ENCODE peak calls at places on chromosomes 11 and 22, in five cellular contexts. One of them, this sample, is unnamed.

GRCh38 chr11:80521592-80521991 is 1080.8 kb upstream of the TENM4 start:
- DNase-seq in spleen: no peak
- DNase-seq in PC-3: peak
- DNase-seq in A549: no peak
- DNase-seq in right lobe of liver: no peak
- DNase-seq in this sample: no peak

GRCh38 chr22:45998638-45999378 is 21.8 kb upstream of the WNT7B start:
- DNase-seq in spleen: peak
- DNase-seq in right lobe of liver: no peak
- DNase-seq in PC-3: no peak
- DNase-seq in A549: no peak
- DNase-seq in this sample: no peak

GRCh38 chr11:70567680-70568503 is 169.6 kb downstream of the CTTN start:
- DNase-seq in PC-3: no peak
- DNase-seq in A549: no peak
- DNase-seq in spleen: peak
- DNase-seq in right lobe of liver: no peak
- DNase-seq in this sample: no peak

GRCh38 chr11:26322335-26323067 is 9.4 kb upstream of the ANO3 start:
- DNase-seq in right lobe of liver: no peak
- DNase-seq in A549: no peak
- DNase-seq in PC-3: no peak
- DNase-seq in spleen: no peak
- DNase-seq in this sample: no peak

GRCh38 chr11:66321606-66322005 is 4.8 kb upstream of the CD248 start:
- DNase-seq in PC-3: no peak
- DNase-seq in spleen: no peak
- DNase-seq in A549: no peak
- DNase-seq in right lobe of liver: no peak
- DNase-seq in this sample: no peak

GRCh38 chr11:118914178-118914918 is 11.4 kb downstream of the BCL9L start:
- DNase-seq in A549: no peak
- DNase-seq in PC-3: peak
- DNase-seq in right lobe of liver: peak
- DNase-seq in spleen: peak
- DNase-seq in this sample: peak

GRCh38 chr11:69888671-69889076 is 69.5 kb upstream of the FGF3 start:
- DNase-seq in right lobe of liver: peak
- DNase-seq in PC-3: peak
- DNase-seq in A549: peak
- DNase-seq in spleen: peak
- DNase-seq in this sample: peak

GRCh38 chr22:22171357-22172218 is 73.0 kb upstream of the VPREB1 start:
- DNase-seq in spleen: no peak
- DNase-seq in PC-3: peak
- DNase-seq in A549: peak
- DNase-seq in right lobe of liver: no peak
- DNase-seq in this sample: no peak

GRCh38 chr11:100687032-100687629 is at the start of gene ARHGAP42:
- DNase-seq in spleen: peak
- DNase-seq in A549: peak
- DNase-seq in right lobe of liver: peak
- DNase-seq in PC-3: peak
- DNase-seq in this sample: no peak

GRCh38 chr11:107963091-107963490 is 34.8 kb downstream of the RAB39A start:
- DNase-seq in A549: no peak
- DNase-seq in right lobe of liver: no peak
- DNase-seq in spleen: no peak
- DNase-seq in PC-3: no peak
- DNase-seq in this sample: no peak

GRCh38 chr22:50308597-50308935 is 1.1 kb upstream of the PLXNB2 start:
- DNase-seq in spleen: peak
- DNase-seq in PC-3: no peak
- DNase-seq in right lobe of liver: peak
- DNase-seq in A549: no peak
- DNase-seq in this sample: no peak

GRCh38 chr22:30596199-30596598 is 4.5 kb upstream of the PES1 start:
- DNase-seq in spleen: no peak
- DNase-seq in A549: no peak
- DNase-seq in PC-3: no peak
- DNase-seq in right lobe of liver: no peak
- DNase-seq in this sample: no peak

GRCh38 chr22:29480512-29481264 is 670 bp downstream of the NEFH start:
- DNase-seq in spleen: no peak
- DNase-seq in A549: no peak
- DNase-seq in right lobe of liver: no peak
- DNase-seq in PC-3: no peak
- DNase-seq in this sample: no peak

GRCh38 chr11:69250503-69251393 is 43.2 kb upstream of the MYEOV start:
- DNase-seq in spleen: no peak
- DNase-seq in right lobe of liver: peak
- DNase-seq in PC-3: no peak
- DNase-seq in A549: no peak
- DNase-seq in this sample: no peak

GRCh38 chr11:15493921-15494630 is 379.4 kb downstream of the INSC start:
- DNase-seq in A549: no peak
- DNase-seq in PC-3: peak
- DNase-seq in right lobe of liver: peak
- DNase-seq in spleen: no peak
- DNase-seq in this sample: no peak

GRCh38 chr11:117717485-117718314 is 79.3 kb downstream of the DSCAML1 start:
- DNase-seq in right lobe of liver: no peak
- DNase-seq in A549: peak
- DNase-seq in spleen: no peak
- DNase-seq in PC-3: peak
- DNase-seq in this sample: no peak

GRCh38 chr11:8365542-8365941 is 101.9 kb upstream of the LMO1 start:
- DNase-seq in spleen: peak
- DNase-seq in A549: no peak
- DNase-seq in right lobe of liver: no peak
- DNase-seq in PC-3: no peak
- DNase-seq in this sample: no peak

GRCh38 chr11:116885951-116886629 is 48.7 kb upstream of the APOA1 start:
- DNase-seq in PC-3: no peak
- DNase-seq in right lobe of liver: no peak
- DNase-seq in A549: no peak
- DNase-seq in spleen: no peak
- DNase-seq in this sample: no peak

GRCh38 chr22:44224166-44224565 is 43.4 kb downstream of the PARVG start:
- DNase-seq in A549: no peak
- DNase-seq in right lobe of liver: no peak
- DNase-seq in spleen: no peak
- DNase-seq in PC-3: no peak
- DNase-seq in this sample: no peak

GRCh38 chr11:115324569-115325432 is 179.4 kb downstream of the CADM1 start:
- DNase-seq in PC-3: peak
- DNase-seq in A549: peak
- DNase-seq in right lobe of liver: no peak
- DNase-seq in spleen: no peak
- DNase-seq in this sample: peak

GRCh38 chr22:46081831-46082210 is 68.5 kb upstream of the PPARA start:
- DNase-seq in A549: no peak
- DNase-seq in spleen: peak
- DNase-seq in PC-3: no peak
- DNase-seq in right lobe of liver: peak
- DNase-seq in this sample: no peak

GRCh38 chr11:78414321-78415051 is 3.1 kb downstream of the GAB2 start:
- DNase-seq in PC-3: peak
- DNase-seq in A549: peak
- DNase-seq in spleen: no peak
- DNase-seq in right lobe of liver: no peak
- DNase-seq in this sample: peak

GRCh38 chr22:26550498-26551033 is 38.3 kb upstream of the TFIP11 start:
- DNase-seq in A549: no peak
- DNase-seq in PC-3: peak
- DNase-seq in spleen: no peak
- DNase-seq in right lobe of liver: peak
- DNase-seq in this sample: no peak

GRCh38 chr11:79436911-79437273 is 3.9 kb downstream of the TENM4 start:
- DNase-seq in PC-3: no peak
- DNase-seq in A549: no peak
- DNase-seq in spleen: no peak
- DNase-seq in right lobe of liver: no peak
- DNase-seq in this sample: no peak
- H3K4me3 ChIP-seq in PC-3: peak
- H3K4me3 ChIP-seq in A549: peak
- H3K4me3 ChIP-seq in spleen: peak
- H3K4me3 ChIP-seq in right lobe of liver: peak
- H3K4me3 ChIP-seq in this sample: no peak

GRCh38 chr11:60282291-60282690 is 1.8 kb downstream of the MS4A4A start:
- DNase-seq in PC-3: no peak
- DNase-seq in spleen: no peak
- DNase-seq in A549: no peak
- DNase-seq in right lobe of liver: no peak
- DNase-seq in this sample: no peak

GRCh38 chr11:60280412-60280811 is at the start of gene MS4A4A:
- DNase-seq in spleen: no peak
- DNase-seq in PC-3: no peak
- DNase-seq in A549: no peak
- DNase-seq in right lobe of liver: no peak
- DNase-seq in this sample: no peak

GRCh38 chr11:60281482-60281881 is 1.0 kb downstream of the MS4A4A start:
- DNase-seq in spleen: no peak
- DNase-seq in right lobe of liver: no peak
- DNase-seq in A549: no peak
- DNase-seq in PC-3: no peak
- DNase-seq in this sample: no peak
- H3K27ac ChIP-seq in spleen: peak
- H3K27ac ChIP-seq in right lobe of liver: peak
- H3K27ac ChIP-seq in A549: no peak
- H3K27ac ChIP-seq in PC-3: no peak
- H3K27ac ChIP-seq in this sample: no peak

GRCh38 chr11:124760205-124760652 is 1.9 kb downstream of the ESAM start:
- DNase-seq in spleen: peak
- DNase-seq in right lobe of liver: no peak
- DNase-seq in PC-3: no peak
- DNase-seq in A549: no peak
- DNase-seq in this sample: no peak
- H3K4me3 ChIP-seq in spleen: peak
- H3K4me3 ChIP-seq in right lobe of liver: peak
- H3K4me3 ChIP-seq in PC-3: no peak
- H3K4me3 ChIP-seq in A549: no peak
- H3K4me3 ChIP-seq in this sample: no peak

GRCh38 chr11:6285019-6285418 is 25.4 kb downstream of the CCKBR start:
- DNase-seq in PC-3: no peak
- DNase-seq in right lobe of liver: no peak
- DNase-seq in spleen: no peak
- DNase-seq in A549: no peak
- DNase-seq in this sample: no peak

GRCh38 chr11:6284250-6284649 is 24.6 kb downstream of the CCKBR start:
- DNase-seq in spleen: no peak
- DNase-seq in PC-3: no peak
- DNase-seq in A549: no peak
- DNase-seq in right lobe of liver: no peak
- DNase-seq in this sample: no peak

DNA sequence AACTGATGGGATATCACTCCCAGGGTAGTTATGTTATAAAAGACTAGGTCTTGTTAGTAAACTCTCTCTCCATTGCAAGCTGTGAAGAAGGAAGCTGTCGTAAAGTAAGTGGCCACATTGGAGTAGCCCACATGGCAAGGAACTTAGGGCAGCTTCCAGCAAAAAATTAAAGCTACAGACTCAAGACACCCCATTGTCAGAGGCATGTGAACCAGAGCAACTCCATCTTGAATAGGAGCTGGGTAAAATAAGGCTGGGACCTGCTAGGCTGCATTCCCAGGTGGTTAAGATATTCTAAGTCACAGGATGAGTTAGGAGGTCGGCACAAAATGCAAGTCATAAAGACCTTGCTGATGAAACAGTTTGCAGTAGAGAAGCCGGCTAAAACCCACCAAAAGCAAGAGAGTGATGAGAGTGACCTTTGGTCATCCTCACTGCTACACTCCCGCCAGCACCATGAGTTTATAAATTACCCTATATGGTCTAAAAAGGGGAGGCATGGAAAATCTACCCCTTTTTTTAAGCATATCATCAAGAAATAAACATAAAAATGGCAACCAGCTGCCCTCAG is 23.9 kb downstream of the CCKBR start:
- DNase-seq in right lobe of liver: no peak
- DNase-seq in A549: no peak
- DNase-seq in spleen: no peak
- DNase-seq in PC-3: no peak
- DNase-seq in this sample: no peak
- H3K27ac ChIP-seq in right lobe of liver: no peak
- H3K27ac ChIP-seq in A549: no peak
- H3K27ac ChIP-seq in spleen: no peak
- H3K27ac ChIP-seq in PC-3: no peak
- H3K27ac ChIP-seq in this sample: no peak

DNA sequence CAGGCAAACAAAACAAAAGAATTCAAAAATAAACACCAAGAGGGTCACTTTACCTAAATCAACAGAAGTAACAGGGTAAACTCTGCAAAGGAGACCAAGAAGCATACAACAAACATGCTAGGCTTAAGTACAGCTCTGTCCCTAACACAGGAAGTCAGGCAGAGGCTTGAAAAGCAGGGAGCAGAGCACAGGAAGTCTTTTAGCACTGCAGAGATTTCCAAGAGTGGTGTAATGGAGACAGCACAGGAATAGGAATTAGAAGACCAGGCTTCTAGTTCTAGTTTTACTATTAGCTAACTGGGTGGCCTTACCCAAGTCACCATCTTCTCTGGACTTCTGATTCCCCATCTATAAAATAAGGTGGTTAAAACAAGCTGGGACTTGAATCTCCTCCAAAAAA is 1.9 kb downstream of the RBFOX2 start:
- DNase-seq in right lobe of liver: no peak
- DNase-seq in spleen: no peak
- DNase-seq in A549: no peak
- DNase-seq in PC-3: peak
- DNase-seq in this sample: no peak
- H3K4me3 ChIP-seq in right lobe of liver: no peak
- H3K4me3 ChIP-seq in spleen: no peak
- H3K4me3 ChIP-seq in A549: peak
- H3K4me3 ChIP-seq in PC-3: peak
- H3K4me3 ChIP-seq in this sample: no peak

GRCh38 chr22:20013382-20013871 is 3.2 kb downstream of the ARVCF start:
- DNase-seq in A549: no peak
- DNase-seq in right lobe of liver: no peak
- DNase-seq in spleen: peak
- DNase-seq in PC-3: no peak
- DNase-seq in this sample: no peak
- H3K27ac ChIP-seq in A549: no peak
- H3K27ac ChIP-seq in right lobe of liver: no peak
- H3K27ac ChIP-seq in spleen: peak
- H3K27ac ChIP-seq in PC-3: no peak
- H3K27ac ChIP-seq in this sample: no peak